ENCODE peak calls at places on chromosomes 3 and 15, in ten cellular contexts. Y, E, S, T, A, I, W, G, H and V are unnamed samples.

GRCh38 chr3:160370987-160371857 is 27.8 kb downstream of the IFT80 start:
- DNase-seq in Y (no peak), E (no peak), S (no peak), T (no peak), A (no peak), I (no peak), W (no peak), G (peak), H (no peak), V (no peak)

GRCh38 chr3:112873632-112874031 is 27.0 kb upstream of the CD200R1L start:
- DNase-seq in Y (no peak), E (no peak), S (no peak), T (no peak), A (no peak), I (no peak), W (no peak), G (no peak), H (no peak), V (no peak)

GRCh38 chr3:37218206-37218605 is 43.8 kb upstream of the LRRFIP2 start:
- DNase-seq in Y (no peak), E (peak), S (no peak), T (peak), A (no peak), I (no peak), W (peak), G (no peak), H (no peak), V (no peak)

GRCh38 chr3:68866157-68866556 is 66.2 kb downstream of the TAFA4 start:
- DNase-seq in Y (no peak), E (no peak), S (no peak), T (no peak), A (no peak), I (no peak), W (no peak), G (no peak), H (no peak), V (no peak)

GRCh38 chr3:24067483-24067882 is 122.4 kb downstream of the NR1D2 start:
- DNase-seq in Y (peak), E (no peak), S (no peak), T (no peak), A (no peak), I (no peak), W (no peak), G (no peak), H (peak), V (peak)

GRCh38 chr3:119161240-119161639 is 12.2 kb upstream of the UPK1B start:
- DNase-seq in Y (no peak), E (no peak), S (no peak), T (no peak), A (peak), I (no peak), W (no peak), G (no peak), H (peak), V (no peak)

GRCh38 chr3:165713479-165713878 is 123.7 kb downstream of the BCHE start:
- DNase-seq in Y (no peak), E (no peak), S (no peak), T (no peak), A (no peak), I (no peak), W (no peak), G (no peak), H (no peak), V (no peak)

GRCh38 chr3:171462224-171462623 is 2.0 kb upstream of the TNIK start:
- DNase-seq in Y (no peak), E (no peak), S (no peak), T (no peak), A (no peak), I (no peak), W (no peak), G (no peak), H (no peak), V (no peak)

GRCh38 chr3:118863731-118864322 is 170.8 kb downstream of the IGSF11 start:
- DNase-seq in Y (no peak), E (no peak), S (no peak), T (no peak), A (no peak), I (no peak), W (no peak), G (no peak), H (peak), V (no peak)

GRCh38 chr3:178741020-178741419 is 204.8 kb downstream of the KCNMB2 start:
- DNase-seq in Y (no peak), E (no peak), S (no peak), T (no peak), A (no peak), I (no peak), W (no peak), G (no peak), H (no peak), V (no peak)

GRCh38 chr3:24139463-24140412 is 194.7 kb downstream of the NR1D2 start:
- DNase-seq in Y (no peak), E (no peak), S (no peak), T (no peak), A (no peak), I (no peak), W (no peak), G (no peak), H (no peak), V (no peak)

GRCh38 chr3:126934149-126934548 is 48.8 kb upstream of the PLXNA1 start:
- DNase-seq in Y (peak), E (no peak), S (no peak), T (no peak), A (no peak), I (no peak), W (no peak), G (no peak), H (no peak), V (no peak)

GRCh38 chr3:110955301-110955880 is 116.2 kb upstream of the NECTIN3 start:
- DNase-seq in Y (peak), E (no peak), S (no peak), T (no peak), A (peak), I (no peak), W (no peak), G (no peak), H (peak), V (peak)

GRCh38 chr15:36982441-36982840 is 117.9 kb downstream of the MEIS2 start:
- DNase-seq in Y (no peak), E (no peak), S (no peak), T (no peak), A (no peak), I (no peak), W (no peak), G (no peak), H (no peak), V (peak)

DNA sequence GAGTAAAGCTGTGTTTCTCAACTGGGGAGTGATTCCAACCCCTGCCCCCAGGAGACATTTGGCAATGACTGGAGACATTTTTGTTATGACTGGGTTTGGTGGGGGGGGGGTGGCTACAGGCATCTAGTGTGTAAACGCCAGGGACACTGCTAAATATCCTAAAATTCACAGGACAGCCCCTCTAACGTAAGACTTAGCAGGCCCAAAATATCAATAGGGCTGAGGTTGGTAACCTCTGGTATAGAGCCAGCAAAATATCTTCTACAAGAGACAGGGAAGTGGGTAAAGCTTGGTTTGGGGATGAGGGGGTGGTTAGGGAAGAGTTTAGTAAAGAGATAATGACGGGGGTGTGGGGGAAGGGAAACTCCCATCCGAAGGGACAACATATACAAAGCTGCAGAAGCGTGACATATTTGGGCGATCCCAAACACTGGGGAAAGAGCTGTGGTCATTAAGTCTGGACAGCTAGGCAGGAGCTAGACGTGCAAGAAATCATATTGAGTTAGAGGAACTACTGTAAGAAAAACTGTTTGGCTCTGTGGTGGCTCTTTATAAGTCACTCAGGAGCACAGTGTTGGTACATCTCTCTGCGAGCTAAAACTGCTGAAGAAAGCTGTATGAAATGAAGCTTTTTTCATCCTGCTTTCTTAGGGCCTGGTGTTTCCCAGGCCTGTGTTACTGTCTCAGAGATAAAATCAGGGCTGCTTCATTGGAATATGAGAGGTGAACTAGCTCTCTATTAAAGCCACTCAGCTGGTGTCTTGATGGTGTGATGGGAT is 657 bp upstream of the TRIM69 start:
- DNase-seq in Y (no peak), E (peak), S (no peak), T (peak), A (no peak), I (no peak), W (peak), G (no peak), H (no peak), V (no peak)
- H3K4me3 ChIP-seq in Y (no peak), E (no peak), S (no peak), T (no peak), A (no peak), I (peak), W (no peak), G (peak), H (no peak), V (no peak)

DNA sequence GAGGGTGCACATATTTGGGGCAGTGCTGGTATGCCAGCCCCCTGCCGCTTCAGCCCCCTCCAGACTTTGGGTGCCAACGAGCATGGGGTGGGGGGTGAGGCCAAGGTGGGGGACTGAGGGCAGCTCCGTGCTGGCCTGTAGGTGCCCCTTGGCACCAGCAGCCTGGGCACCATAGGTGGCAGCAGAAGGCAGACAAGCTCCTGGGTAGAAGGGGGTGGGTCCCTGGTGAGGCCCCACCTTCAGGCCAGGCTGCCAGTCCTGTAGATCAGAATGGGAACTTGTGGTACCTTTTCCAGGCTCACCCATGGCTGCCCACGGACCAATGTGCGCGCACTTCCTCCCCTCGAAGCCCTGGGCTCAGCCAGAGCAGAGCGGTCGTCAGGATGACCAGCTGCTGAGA is 16.1 kb upstream of the PLA2G4E start:
- DNase-seq in Y (no peak), E (no peak), S (no peak), T (no peak), A (no peak), I (no peak), W (no peak), G (no peak), H (no peak), V (no peak)
- TF ChIP-seq CTCF in Y (no peak), E (no peak), S (no peak), T (no peak), A (no peak), I (no peak), W (no peak), G (no peak), H (no peak), V (no peak)

GRCh38 chr3:53253707-53254106 is 2.1 kb downstream of the TKT start:
- DNase-seq in Y (no peak), E (no peak), S (no peak), T (no peak), A (no peak), I (no peak), W (no peak), G (no peak), H (no peak), V (peak)
- H3K4me3 ChIP-seq in Y (peak), E (peak), S (peak), T (peak), A (peak), I (peak), W (peak), G (peak), H (peak), V (peak)

GRCh38 chr3:50297896-50298725 is 1.1 kb downstream of the HYAL3 start:
- DNase-seq in Y (no peak), E (peak), S (no peak), T (no peak), A (no peak), I (no peak), W (no peak), G (peak), H (no peak), V (no peak)
- TF ChIP-seq CTCF in Y (no peak), E (peak), S (no peak), T (no peak), A (peak), I (no peak), W (no peak), G (no peak), H (peak), V (peak)

GRCh38 chr3:77038468-77038927 is 1.4 kb upstream of the ROBO2 start:
- DNase-seq in Y (peak), E (peak), S (peak), T (peak), A (peak), I (no peak), W (peak), G (peak), H (peak), V (peak)
- H3K4me3 ChIP-seq in Y (peak), E (peak), S (no peak), T (peak), A (peak), I (no peak), W (peak), G (peak), H (peak), V (peak)

GRCh38 chr15:25950014-25950413 is 86.9 kb upstream of the ATP10A start:
- DNase-seq in Y (no peak), E (no peak), S (no peak), T (no peak), A (no peak), I (no peak), W (no peak), G (no peak), H (no peak), V (no peak)
- TF ChIP-seq CTCF in Y (no peak), E (no peak), S (no peak), T (no peak), A (no peak), I (no peak), W (no peak), G (no peak), H (no peak), V (no peak)

GRCh38 chr3:105938826-105939225 is 70.0 kb upstream of the CBLB start:
- DNase-seq in Y (no peak), E (no peak), S (no peak), T (no peak), A (no peak), I (no peak), W (no peak), G (no peak), H (no peak), V (no peak)

GRCh38 chr3:105933871-105934270 is 65.1 kb upstream of the CBLB start:
- DNase-seq in Y (no peak), E (no peak), S (no peak), T (no peak), A (no peak), I (no peak), W (no peak), G (no peak), H (no peak), V (peak)

DNA sequence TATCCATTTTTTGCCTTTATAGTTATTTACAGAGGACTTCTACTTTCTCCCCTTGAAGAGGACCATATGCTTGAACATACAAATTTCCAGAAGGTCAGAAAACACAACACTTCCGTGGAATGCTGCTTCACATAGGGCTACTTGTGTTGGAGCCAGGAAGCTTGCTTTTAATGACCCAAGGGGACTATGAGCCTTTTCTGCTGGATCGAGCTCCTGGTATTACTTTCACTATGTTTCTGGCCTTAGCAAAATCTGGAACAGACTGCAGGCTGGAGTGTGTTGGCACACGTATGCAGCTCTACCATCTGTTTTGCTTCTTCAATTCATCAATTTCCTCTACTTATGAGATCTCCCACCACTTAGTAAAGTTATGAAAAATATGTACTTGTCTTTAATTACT is 69.3 kb upstream of the CBLB start:
- DNase-seq in Y (peak), E (no peak), S (no peak), T (peak), A (no peak), I (no peak), W (no peak), G (no peak), H (no peak), V (peak)
- H3K4me3 ChIP-seq in Y (no peak), E (peak), S (no peak), T (peak), A (no peak), I (no peak), W (peak), G (no peak), H (no peak), V (no peak)